ENCODE peak calls at places on chromosome 1, in six cellular contexts. N, Y, G, I, B and F are unnamed samples.

GRCh38 chr1:66596191-66596590 is 62.2 kb downstream of the SGIP1 start:
- DNase-seq in N (no peak), Y (no peak), G (no peak), I (no peak), B (no peak), F (no peak)

GRCh38 chr1:153633161-153633746 is 612 bp upstream of the CHTOP start:
- DNase-seq in N (no peak), Y (no peak), G (no peak), I (no peak), B (no peak), F (no peak)

GRCh38 chr1:159936284-159936904 is 9.0 kb downstream of the IGSF9 start:
- DNase-seq in N (peak; percentile 51), Y (peak; percentile 58), G (no peak), I (no peak), B (peak; percentile 86), F (peak; percentile 92)

GRCh38 chr1:7404046-7404742 is 366.9 kb upstream of the VAMP3 start:
- DNase-seq in N (no peak), Y (peak; percentile 2), G (peak; percentile 39), I (no peak), B (peak; percentile 23), F (no peak)

GRCh38 chr1:38790422-38791212 is 69.0 kb downstream of the RRAGC start:
- DNase-seq in N (no peak), Y (no peak), G (no peak), I (no peak), B (no peak), F (no peak)

GRCh38 chr1:159009287-159009686 is 420 bp upstream of the IFI16 start:
- DNase-seq in N (no peak), Y (no peak), G (no peak), I (no peak), B (no peak), F (no peak)

GRCh38 chr1:174999926-175000696 is at the start of gene CACYBP:
- DNase-seq in N (peak; percentile 40), Y (peak; percentile 43), G (peak; percentile 79), I (no peak), B (no peak), F (no peak)

GRCh38 chr1:212467843-212468482 is 35.2 kb downstream of the NENF start:
- DNase-seq in N (peak; percentile 14), Y (no peak), G (no peak), I (no peak), B (no peak), F (no peak)

GRCh38 chr1:33074193-33074945 is 6.6 kb upstream of the AZIN2 start:
- DNase-seq in N (no peak), Y (no peak), G (no peak), I (no peak), B (no peak), F (no peak)

GRCh38 chr1:99766378-99766800 is at the start of gene FRRS1:
- DNase-seq in N (peak; percentile 85), Y (peak; percentile 60), G (peak; percentile 68), I (peak; percentile 95), B (peak; percentile 64), F (no peak)

GRCh38 chr1:83857108-83857507 is 141.8 kb downstream of the TTLL7 start:
- DNase-seq in N (no peak), Y (no peak), G (no peak), I (no peak), B (no peak), F (no peak)

GRCh38 chr1:158039380-158039779 is 45.9 kb downstream of the KIRREL1 start:
- DNase-seq in N (no peak), Y (no peak), G (no peak), I (no peak), B (no peak), F (no peak)

GRCh38 chr1:20634594-20635084 is 1.4 kb downstream of the PINK1 start:
- DNase-seq in N (peak; percentile 70), Y (peak; percentile 44), G (no peak), I (peak; percentile 51), B (peak; percentile 53), F (no peak)

GRCh38 chr1:164560076-164560475 is 1.1 kb downstream of the PBX1 start:
- DNase-seq in N (peak; percentile 43), Y (no peak), G (no peak), I (no peak), B (no peak), F (no peak)

GRCh38 chr1:117793396-117793795 is 136.0 kb downstream of the GDAP2 start:
- DNase-seq in N (no peak), Y (no peak), G (no peak), I (no peak), B (no peak), F (no peak)

GRCh38 chr1:71228727-71229371 is 148.0 kb upstream of the ZRANB2 start:
- DNase-seq in N (no peak), Y (no peak), G (no peak), I (no peak), B (no peak), F (no peak)

GRCh38 chr1:112727716-112728115 is 12.6 kb upstream of the PPM1J start:
- DNase-seq in N (no peak), Y (no peak), G (no peak), I (no peak), B (no peak), F (no peak)

GRCh38 chr1:44630116-44630515 is 44.2 kb downstream of the TMEM53 start:
- DNase-seq in N (peak; percentile 16), Y (no peak), G (no peak), I (no peak), B (no peak), F (no peak)

GRCh38 chr1:904271-904950 is 19.3 kb upstream of the SAMD11 start:
- DNase-seq in N (peak; percentile 76), Y (peak; percentile 68), G (peak; percentile 92), I (peak; percentile 53), B (peak; percentile 85), F (peak; percentile 97)

GRCh38 chr1:84613887-84614286 is 39.6 kb upstream of the CTBS start:
- DNase-seq in N (no peak), Y (no peak), G (no peak), I (no peak), B (no peak), F (no peak)

GRCh38 chr1:197399691-197400521 is 131.9 kb downstream of the CRB1 start:
- DNase-seq in N (peak; percentile 42), Y (no peak), G (no peak), I (peak; percentile 58), B (no peak), F (no peak)

DNA sequence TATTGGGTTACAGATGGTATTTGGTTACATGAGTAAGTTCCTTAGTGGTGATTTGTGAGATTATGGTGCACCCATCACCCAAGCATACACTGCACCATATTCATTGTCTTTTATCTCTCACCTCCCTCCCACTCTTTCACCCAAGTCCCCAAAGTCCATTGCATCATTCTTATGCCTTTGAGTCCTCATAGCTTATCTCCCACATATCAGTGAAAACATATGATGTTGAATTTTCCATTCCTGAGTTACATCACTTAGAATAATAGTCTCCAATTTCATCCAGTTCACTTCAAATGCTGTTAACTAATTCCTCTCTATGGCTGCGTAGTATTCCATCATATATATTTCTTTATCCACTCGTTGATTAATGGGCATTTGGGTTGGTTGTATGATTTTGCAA is 36.8 kb upstream of the ZNF678 start:
- DNase-seq in N (no peak), Y (no peak), G (no peak), I (no peak), B (no peak), F (no peak)
- H3K9me3 ChIP-seq in N (peaks cover 37% of the 10 kb centered on the region), Y (no peaks in the 10 kb centered on the region), G (peaks cover 40% of the 10 kb centered on the region), I (peaks cover 30% of the 10 kb centered on the region), B (peaks cover 1% of the 10 kb centered on the region), F (peaks cover 73% of the 10 kb centered on the region)

DNA sequence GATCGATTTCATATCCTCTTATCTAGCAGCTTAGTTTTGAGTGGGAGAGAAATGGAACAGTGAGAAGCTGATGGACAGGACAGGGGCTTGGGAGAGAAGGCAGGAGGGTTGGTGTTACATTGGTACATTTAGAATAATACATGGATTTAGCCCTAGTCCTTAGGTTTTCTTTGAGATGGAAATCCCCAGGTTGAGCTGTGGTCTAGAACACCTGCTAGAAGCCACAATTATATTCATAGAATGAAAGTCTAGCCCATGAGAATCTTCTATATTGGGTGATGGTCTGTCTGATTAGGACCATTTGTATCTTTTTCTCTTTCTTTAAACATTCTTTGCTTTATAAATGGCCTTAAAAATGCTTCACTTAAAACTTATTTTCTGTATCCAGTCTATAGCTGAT is 19.9 kb downstream of the CRNN start:
- DNase-seq in N (no peak), Y (no peak), G (no peak), I (no peak), B (no peak), F (no peak)
- H3K9me3 ChIP-seq in N (no peaks in the 10 kb centered on the region), Y (no peaks in the 10 kb centered on the region), G (no peaks in the 10 kb centered on the region), I (peaks cover 6% of the 10 kb centered on the region), B (no peaks in the 10 kb centered on the region), F (no peaks in the 10 kb centered on the region)

DNA sequence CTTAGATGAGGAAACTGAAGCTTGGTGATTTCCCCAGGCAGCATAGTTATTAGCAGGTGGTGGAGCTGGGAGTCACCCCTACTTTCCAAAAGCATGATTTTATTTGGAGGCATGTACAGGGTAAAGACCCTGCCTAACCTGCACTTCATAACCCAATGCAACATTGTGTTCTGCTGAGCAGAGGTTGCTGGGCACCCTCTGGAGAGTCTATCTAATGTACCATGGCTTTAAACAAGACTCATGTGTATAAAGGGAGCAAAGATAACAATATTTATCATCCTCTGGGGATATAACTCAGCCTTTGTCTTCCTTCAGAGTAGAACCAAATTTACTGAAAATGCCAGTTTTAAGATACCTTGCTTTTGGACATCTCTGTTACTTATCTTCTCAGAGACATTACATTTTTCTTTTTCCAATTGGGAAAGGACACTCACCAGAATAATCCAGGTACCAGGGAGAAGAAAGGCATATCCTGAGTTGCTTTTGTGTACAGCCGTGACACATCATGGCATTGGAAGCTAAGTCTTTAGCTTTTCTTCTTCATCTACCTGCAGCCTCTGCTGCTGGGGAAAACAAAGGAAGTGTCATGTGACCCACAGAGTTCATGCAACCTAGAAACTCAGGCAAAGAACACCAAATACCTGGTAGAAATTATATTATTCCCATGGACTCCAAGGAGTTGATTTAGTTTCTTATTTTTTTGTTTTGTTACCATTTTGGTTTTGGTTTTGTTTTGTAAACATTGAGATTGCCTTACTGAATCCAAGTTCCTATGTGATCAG is 39.6 kb downstream of the ELAVL4 start:
- DNase-seq in N (no peak), Y (no peak), G (no peak), I (no peak), B (no peak), F (no peak)
- H3K9me3 ChIP-seq in N (no peaks in the 10 kb centered on the region), Y (no peaks in the 10 kb centered on the region), G (no peaks in the 10 kb centered on the region), I (no peaks in the 10 kb centered on the region), B (no peaks in the 10 kb centered on the region), F (no peaks in the 10 kb centered on the region)

GRCh38 chr1:2939041-2939552 is 82.2 kb upstream of the ACTRT2 start:
- DNase-seq in N (no peak), Y (no peak), G (no peak), I (no peak), B (peak; percentile 28), F (peak; percentile 23)

GRCh38 chr1:2936568-2937515 is 84.4 kb upstream of the ACTRT2 start:
- DNase-seq in N (no peak), Y (no peak), G (no peak), I (no peak), B (peak; percentile 25), F (no peak)

GRCh38 chr1:2940178-2940577 is 81.1 kb upstream of the ACTRT2 start:
- DNase-seq in N (no peak), Y (no peak), G (no peak), I (no peak), B (no peak), F (peak; percentile 28)

GRCh38 chr1:2935766-2936390 is 85.4 kb upstream of the ACTRT2 start:
- DNase-seq in N (no peak), Y (no peak), G (no peak), I (no peak), B (peak; percentile 34), F (peak; percentile 65)

GRCh38 chr1:2937805-2938204 is 83.5 kb upstream of the ACTRT2 start:
- DNase-seq in N (no peak), Y (no peak), G (no peak), I (no peak), B (peak; percentile 17), F (no peak)
- H3K9me3 ChIP-seq in N (peaks cover 36% of the 10 kb centered on the region), Y (no peaks in the 10 kb centered on the region), G (peaks cover 23% of the 10 kb centered on the region), I (no peaks in the 10 kb centered on the region), B (no peaks in the 10 kb centered on the region), F (no peaks in the 10 kb centered on the region)